ENCODE peak calls at places on chromosomes 6 and 20, in seven cellular contexts. E is PC-3, V is neural progenitor cell, B is spleen, D is Ammon's horn, C is fibroblast of villous mesenchyme, F is NCI-H2171 treated with DMSO at 0.1 percent for 48 hours. H is an unnamed sample.

GRCh38 chr6:11368760-11369159 is 136.3 kb upstream of the NEDD9 start:
- DNase-seq in E (peak; percentile 73), V (no peak), B (no peak), D (no peak), C (no peak), F (no peak), H (no peak)

GRCh38 chr6:15329154-15329781 is 83.4 kb downstream of the JARID2 start:
- DNase-seq in E (peak; percentile 75), V (peak; percentile 62), B (no peak), D (no peak), C (peak; percentile 97), F (peak; percentile 86), H (peak; percentile 92)

GRCh38 chr6:158713469-158713868 is 63.6 kb downstream of the SYTL3 start:
- DNase-seq in E (no peak), V (no peak), B (no peak), D (no peak), C (no peak), F (peak; percentile 17), H (no peak)

GRCh38 chr6:146910611-146911010 is 293.6 kb upstream of the STXBP5 start:
- DNase-seq in E (no peak), V (no peak), B (no peak), D (no peak), C (no peak), F (no peak), H (no peak)

GRCh38 chr20:56202493-56203077 is 45.9 kb upstream of the MC3R start:
- DNase-seq in E (peak; percentile 64), V (no peak), B (no peak), D (peak; percentile 49), C (peak; percentile 34), F (peak; percentile 4), H (peak; percentile 42)

GRCh38 chr6:10000461-10000992 is 414.3 kb downstream of the TFAP2A start:
- DNase-seq in E (peak; percentile 40), V (no peak), B (no peak), D (no peak), C (no peak), F (no peak), H (no peak)

GRCh38 chr6:9250852-9251251 is 815.5 kb upstream of the SLC35B3 start:
- DNase-seq in E (peak; percentile 84), V (peak; percentile 85), B (no peak), D (peak; percentile 62), C (peak; percentile 44), F (no peak), H (peak; percentile 21)

GRCh38 chr20:34703573-34704176 is 469 bp upstream of the TP53INP2 start:
- DNase-seq in E (peak; percentile 48), V (peak; percentile 33), B (no peak), D (no peak), C (peak; percentile 85), F (peak; percentile 63), H (peak; percentile 28)

GRCh38 chr6:30548375-30548774 is 7.9 kb downstream of the GNL1 start:
- DNase-seq in E (peak; percentile 63), V (no peak), B (no peak), D (no peak), C (peak; percentile 19), F (no peak), H (no peak)

GRCh38 chr20:5056801-5057599 is 55.7 kb upstream of the SLC23A2 start:
- DNase-seq in E (peak; percentile 71), V (no peak), B (peak; percentile 88), D (peak; percentile 73), C (peak; percentile 23), F (no peak), H (peak; percentile 52)

GRCh38 chr6:109096198-109096597 is 891 bp downstream of the CEP57L1 start:
- DNase-seq in E (no peak), V (no peak), B (no peak), D (no peak), C (no peak), F (no peak), H (no peak)

GRCh38 chr6:38047562-38047961 is 228.0 kb downstream of the ZFAND3 start:
- DNase-seq in E (no peak), V (no peak), B (no peak), D (no peak), C (no peak), F (no peak), H (no peak)

GRCh38 chr6:154683756-154684523 is 49.3 kb upstream of the SCAF8 start:
- DNase-seq in E (peak; percentile 19), V (no peak), B (no peak), D (no peak), C (peak; percentile 22), F (no peak), H (peak; percentile 63)

GRCh38 chr20:49501917-49502316 is 19.4 kb upstream of the KCNB1 start:
- DNase-seq in E (peak; percentile 37), V (peak; percentile 21), B (no peak), D (no peak), C (peak; percentile 13), F (peak; percentile 68), H (no peak)

GRCh38 chr6:101296184-101296583 is 97.3 kb upstream of the GRIK2 start:
- DNase-seq in E (peak; percentile 2), V (no peak), B (no peak), D (no peak), C (peak; percentile 53), F (peak; percentile 94), H (peak; percentile 27)

H was measured in GM03348.